ENCODE peak calls at places on chromosomes 7 and 10, in four cellular contexts. One of them, this sample, is unnamed. For H3K79me2, the result is how much of the 10 kb centered on the place peaks cover.

GRCh38 chr10:32146166-32146565 is 89.9 kb upstream of the KIF5B start:
- DNase-seq in trophoblast cell: no peak
- DNase-seq in mesendoderm: no peak
- DNase-seq in H1: no peak
- DNase-seq in this sample: no peak

GRCh38 chr7:127629268-127629854 is 11.4 kb upstream of the PAX4 start:
- DNase-seq in trophoblast cell: peak
- DNase-seq in mesendoderm: peak
- DNase-seq in H1: peak
- DNase-seq in this sample: peak

GRCh38 chr10:129689681-129690080 is 222.6 kb downstream of the MGMT start:
- DNase-seq in trophoblast cell: no peak
- DNase-seq in mesendoderm: no peak
- DNase-seq in H1: no peak
- DNase-seq in this sample: no peak

GRCh38 chr7:105196473-105196872 is 182.5 kb downstream of the KMT2E start:
- DNase-seq in trophoblast cell: no peak
- DNase-seq in mesendoderm: no peak
- DNase-seq in H1: no peak
- DNase-seq in this sample: no peak

GRCh38 chr10:48931188-48931587 is 8.5 kb downstream of the LRRC18 start:
- DNase-seq in trophoblast cell: peak
- DNase-seq in mesendoderm: peak
- DNase-seq in H1: peak
- DNase-seq in this sample: peak

GRCh38 chr10:42961776-42962119 is 115.1 kb upstream of the RET start:
- DNase-seq in trophoblast cell: no peak
- DNase-seq in mesendoderm: no peak
- DNase-seq in H1: peak
- DNase-seq in this sample: no peak

GRCh38 chr7:92877367-92877766 is 41.0 kb upstream of the CDK6 start:
- DNase-seq in trophoblast cell: no peak
- DNase-seq in mesendoderm: no peak
- DNase-seq in H1: no peak
- DNase-seq in this sample: no peak

GRCh38 chr10:103829266-103829665 is 26.1 kb downstream of the SH3PXD2A start:
- DNase-seq in trophoblast cell: no peak
- DNase-seq in mesendoderm: no peak
- DNase-seq in H1: no peak
- DNase-seq in this sample: no peak

GRCh38 chr10:11401314-11402222 is 209.9 kb downstream of the USP6NL start:
- DNase-seq in trophoblast cell: no peak
- DNase-seq in mesendoderm: no peak
- DNase-seq in H1: no peak
- DNase-seq in this sample: no peak

GRCh38 chr7:143360788-143361551 is 1.5 kb downstream of the FAM131B start:
- DNase-seq in trophoblast cell: no peak
- DNase-seq in mesendoderm: no peak
- DNase-seq in H1: peak
- DNase-seq in this sample: no peak

GRCh38 chr7:83921798-83922607 is 272.6 kb downstream of the SEMA3A start:
- DNase-seq in trophoblast cell: peak
- DNase-seq in mesendoderm: no peak
- DNase-seq in H1: no peak
- DNase-seq in this sample: no peak

GRCh38 chr7:105132835-105133234 is 118.8 kb downstream of the KMT2E start:
- DNase-seq in trophoblast cell: no peak
- DNase-seq in mesendoderm: no peak
- DNase-seq in H1: no peak
- DNase-seq in this sample: no peak

GRCh38 chr7:151115836-151116418 is 29.7 kb downstream of the AGAP3 start:
- DNase-seq in trophoblast cell: peak
- DNase-seq in mesendoderm: peak
- DNase-seq in H1: no peak
- DNase-seq in this sample: no peak

GRCh38 chr10:11782793-11783557 is 40.2 kb upstream of the PROSER2 start:
- DNase-seq in trophoblast cell: peak
- DNase-seq in mesendoderm: peak
- DNase-seq in H1: peak
- DNase-seq in this sample: no peak

GRCh38 chr10:10873915-10874314 is 143.8 kb upstream of the CELF2 start:
- DNase-seq in trophoblast cell: no peak
- DNase-seq in mesendoderm: no peak
- DNase-seq in H1: no peak
- DNase-seq in this sample: no peak

GRCh38 chr10:10872035-10872673 is 145.5 kb upstream of the CELF2 start:
- DNase-seq in trophoblast cell: peak
- DNase-seq in mesendoderm: peak
- DNase-seq in H1: no peak
- DNase-seq in this sample: no peak

GRCh38 chr10:80739963-80740715 is 202.4 kb downstream of the SH2D4B start:
- DNase-seq in trophoblast cell: no peak
- DNase-seq in mesendoderm: peak
- DNase-seq in H1: peak
- DNase-seq in this sample: peak

GRCh38 chr10:85262992-85263391 is 934.6 kb downstream of the CCSER2 start:
- DNase-seq in trophoblast cell: no peak
- DNase-seq in mesendoderm: no peak
- DNase-seq in H1: no peak
- DNase-seq in this sample: no peak

GRCh38 chr10:32372000-32372875 is 25.3 kb upstream of the EPC1 start:
- DNase-seq in trophoblast cell: no peak
- DNase-seq in mesendoderm: no peak
- DNase-seq in H1: no peak
- DNase-seq in this sample: no peak

GRCh38 chr7:143407296-143408246 is 1.1 kb downstream of the EPHA1 start:
- DNase-seq in trophoblast cell: no peak
- DNase-seq in mesendoderm: peak
- DNase-seq in H1: no peak
- DNase-seq in this sample: no peak

GRCh38 chr7:16804674-16805439 is at the start of gene AGR2:
- DNase-seq in trophoblast cell: no peak
- DNase-seq in mesendoderm: no peak
- DNase-seq in H1: no peak
- DNase-seq in this sample: no peak

GRCh38 chr7:2680792-2681490 is 7.1 kb upstream of the AMZ1 start:
- DNase-seq in trophoblast cell: peak
- DNase-seq in mesendoderm: peak
- DNase-seq in H1: peak
- DNase-seq in this sample: peak

GRCh38 chr10:28367865-28368541 is 65.1 kb upstream of the MPP7 start:
- DNase-seq in trophoblast cell: peak
- DNase-seq in mesendoderm: no peak
- DNase-seq in H1: no peak
- DNase-seq in this sample: no peak

GRCh38 chr7:22549667-22550513 is 49.9 kb upstream of the STEAP1B start:
- DNase-seq in trophoblast cell: peak
- DNase-seq in mesendoderm: peak
- DNase-seq in H1: peak
- DNase-seq in this sample: peak
- H4K8ac ChIP-seq in trophoblast cell: no peak
- H4K8ac ChIP-seq in mesendoderm: no peak
- H4K8ac ChIP-seq in H1: peak
- H4K8ac ChIP-seq in this sample: no peak

GRCh38 chr7:33917661-33918060 is 12.3 kb downstream of the BMPER start:
- DNase-seq in trophoblast cell: no peak
- DNase-seq in mesendoderm: no peak
- DNase-seq in H1: no peak
- DNase-seq in this sample: no peak
- H3K79me2 ChIP-seq in trophoblast cell: under half
- H3K79me2 ChIP-seq in mesendoderm: under half
- H3K79me2 ChIP-seq in H1: under half
- H3K79me2 ChIP-seq in this sample: under half

DNA sequence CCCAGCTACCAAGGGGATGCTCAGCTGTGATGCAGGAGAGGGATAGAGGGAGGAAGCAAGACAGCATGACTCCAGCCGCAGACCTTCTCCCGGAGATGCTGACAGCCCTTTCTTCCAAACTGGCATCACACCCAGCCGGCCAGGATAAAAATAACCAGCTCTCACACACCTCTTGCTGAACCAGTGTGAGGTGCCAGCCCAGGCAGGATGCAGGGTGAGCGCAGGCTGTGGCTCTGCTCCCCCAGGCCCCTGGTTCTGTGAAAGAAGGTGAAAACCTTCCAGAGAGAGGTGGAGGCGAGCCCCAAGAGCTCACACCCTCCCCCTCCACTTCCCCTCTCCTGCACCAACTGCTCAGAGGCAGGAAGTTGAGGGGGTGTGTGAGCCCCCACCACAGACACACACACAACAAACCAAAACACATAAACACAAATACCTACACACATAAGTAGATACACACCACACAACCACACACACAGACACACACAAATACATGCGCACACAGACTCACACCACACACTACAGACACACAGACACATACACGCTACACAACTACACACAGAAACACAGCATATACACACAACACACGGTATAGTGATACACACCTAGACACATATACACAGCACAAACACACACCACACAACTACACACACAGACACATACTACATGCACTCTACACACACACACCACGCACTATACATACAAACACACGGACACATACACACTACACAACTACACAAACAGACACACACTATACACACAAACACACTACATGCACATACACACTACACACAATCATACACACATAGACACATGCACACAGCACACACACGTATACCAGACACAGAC is 4.2 kb downstream of the GPR15LG start:
- DNase-seq in trophoblast cell: no peak
- DNase-seq in mesendoderm: no peak
- DNase-seq in H1: no peak
- DNase-seq in this sample: no peak
- H3K23ac ChIP-seq in trophoblast cell: peak
- H3K23ac ChIP-seq in mesendoderm: no peak
- H3K23ac ChIP-seq in H1: peak
- H3K23ac ChIP-seq in this sample: no peak

GRCh38 chr7:6630007-6630849 is 6.9 kb upstream of the ZNF316 start:
- DNase-seq in trophoblast cell: peak
- DNase-seq in mesendoderm: no peak
- DNase-seq in H1: no peak
- DNase-seq in this sample: no peak
- H4K8ac ChIP-seq in trophoblast cell: no peak
- H4K8ac ChIP-seq in mesendoderm: no peak
- H4K8ac ChIP-seq in H1: no peak
- H4K8ac ChIP-seq in this sample: no peak

GRCh38 chr7:27614102-27614501 is 48.6 kb downstream of the HIBADH start:
- DNase-seq in trophoblast cell: no peak
- DNase-seq in mesendoderm: no peak
- DNase-seq in H1: no peak
- DNase-seq in this sample: no peak
- H3K79me2 ChIP-seq in trophoblast cell: under half
- H3K79me2 ChIP-seq in mesendoderm: under half
- H3K79me2 ChIP-seq in H1: under half
- H3K79me2 ChIP-seq in this sample: under half

GRCh38 chr7:158085741-158086695 is 501.6 kb downstream of the PTPRN2 start:
- DNase-seq in trophoblast cell: no peak
- DNase-seq in mesendoderm: no peak
- DNase-seq in H1: no peak
- DNase-seq in this sample: no peak

GRCh38 chr7:158087196-158087595 is 500.4 kb downstream of the PTPRN2 start:
- DNase-seq in trophoblast cell: no peak
- DNase-seq in mesendoderm: no peak
- DNase-seq in H1: no peak
- DNase-seq in this sample: no peak

GRCh38 chr7:158082761-158083160 is 504.9 kb downstream of the PTPRN2 start:
- DNase-seq in trophoblast cell: no peak
- DNase-seq in mesendoderm: no peak
- DNase-seq in H1: no peak
- DNase-seq in this sample: no peak

GRCh38 chr7:158083526-158084310 is 503.9 kb downstream of the PTPRN2 start:
- DNase-seq in trophoblast cell: no peak
- DNase-seq in mesendoderm: no peak
- DNase-seq in H1: no peak
- DNase-seq in this sample: no peak

DNA sequence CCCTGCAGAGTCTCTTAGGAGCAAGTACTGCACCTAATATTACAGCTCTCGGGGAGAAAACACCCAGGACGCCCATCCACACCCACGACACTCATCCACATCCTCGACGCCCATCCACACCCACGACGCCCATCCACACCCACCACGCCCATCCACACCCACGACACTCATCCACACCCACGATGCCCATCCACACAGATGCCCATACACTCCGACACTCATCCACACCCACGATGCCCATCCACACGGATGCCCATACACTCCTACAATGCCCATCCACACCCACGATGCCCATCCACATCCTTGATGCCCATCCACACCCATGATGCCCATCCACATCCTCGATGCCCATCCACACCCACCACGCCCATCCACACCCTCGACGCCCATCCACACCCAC is 503.1 kb downstream of the PTPRN2 start:
- DNase-seq in trophoblast cell: no peak
- DNase-seq in mesendoderm: no peak
- DNase-seq in H1: no peak
- DNase-seq in this sample: no peak
- H3K23ac ChIP-seq in trophoblast cell: no peak
- H3K23ac ChIP-seq in mesendoderm: no peak
- H3K23ac ChIP-seq in H1: no peak
- H3K23ac ChIP-seq in this sample: no peak

This sample was measured in H9.